ENCODE peak calls at places on chromosome 6, in eight cellular contexts. Z, L, N, H, R, O, X and M are unnamed samples.

GRCh38 chr6:15131234-15132195 is 114.4 kb upstream of the JARID2 start:
- DNase-seq in Z (no peak), L (no peak), N (no peak), H (no peak), R (no peak), O (no peak), X (no peak), M (peak; percentile 39)

GRCh38 chr6:18412073-18412472 is 24.9 kb downstream of the RNF144B start:
- DNase-seq in Z (peak; percentile 29), L (no peak), N (no peak), H (no peak), R (no peak), O (no peak), X (no peak), M (no peak)

GRCh38 chr6:42915737-42916136 is at the start of gene PTCRA:
- DNase-seq in Z (peak; percentile 84), L (no peak), N (no peak), H (peak; percentile 55), R (no peak), O (no peak), X (no peak), M (no peak)

GRCh38 chr6:82006027-82006738 is 241.4 kb downstream of the IBTK start:
- DNase-seq in Z (peak; percentile 24), L (no peak), N (no peak), H (peak; percentile 24), R (no peak), O (peak; percentile 57), X (no peak), M (no peak)

GRCh38 chr6:51077967-51078518 is 259.4 kb downstream of the TFAP2B start:
- DNase-seq in Z (no peak), L (no peak), N (no peak), H (no peak), R (no peak), O (no peak), X (no peak), M (no peak)

GRCh38 chr6:150667977-150668716 is 68.5 kb downstream of the PLEKHG1 start:
- DNase-seq in Z (no peak), L (peak; percentile 93), N (peak; percentile 91), H (no peak), R (peak; percentile 80), O (peak; percentile 86), X (peak; percentile 30), M (peak; percentile 88)

GRCh38 chr6:43274916-43275597 is 23.0 kb upstream of the SLC22A7 start:
- DNase-seq in Z (no peak), L (no peak), N (no peak), H (no peak), R (no peak), O (peak; percentile 67), X (no peak), M (no peak)

GRCh38 chr6:124958759-124959354 is 3.4 kb upstream of the RNF217 start:
- DNase-seq in Z (no peak), L (no peak), N (no peak), H (no peak), R (no peak), O (no peak), X (no peak), M (no peak)

GRCh38 chr6:4920914-4921410 is 82.9 kb downstream of the RPP40 start:
- DNase-seq in Z (no peak), L (no peak), N (no peak), H (no peak), R (no peak), O (no peak), X (no peak), M (no peak)

GRCh38 chr6:35602133-35602946 is 86.4 kb downstream of the FKBP5 start:
- DNase-seq in Z (no peak), L (no peak), N (no peak), H (peak; percentile 6), R (peak; percentile 48), O (peak; percentile 35), X (no peak), M (no peak)

GRCh38 chr6:155170519-155170918 is 93.3 kb upstream of the CLDN20 start:
- DNase-seq in Z (no peak), L (no peak), N (no peak), H (no peak), R (no peak), O (no peak), X (no peak), M (no peak)

GRCh38 chr6:2426561-2427340 is 181.3 kb upstream of the GMDS start:
- DNase-seq in Z (no peak), L (no peak), N (no peak), H (no peak), R (no peak), O (no peak), X (no peak), M (no peak)

GRCh38 chr6:89485320-89485719 is 52.4 kb downstream of the ANKRD6 start:
- DNase-seq in Z (no peak), L (no peak), N (no peak), H (no peak), R (no peak), O (no peak), X (no peak), M (no peak)

DNA sequence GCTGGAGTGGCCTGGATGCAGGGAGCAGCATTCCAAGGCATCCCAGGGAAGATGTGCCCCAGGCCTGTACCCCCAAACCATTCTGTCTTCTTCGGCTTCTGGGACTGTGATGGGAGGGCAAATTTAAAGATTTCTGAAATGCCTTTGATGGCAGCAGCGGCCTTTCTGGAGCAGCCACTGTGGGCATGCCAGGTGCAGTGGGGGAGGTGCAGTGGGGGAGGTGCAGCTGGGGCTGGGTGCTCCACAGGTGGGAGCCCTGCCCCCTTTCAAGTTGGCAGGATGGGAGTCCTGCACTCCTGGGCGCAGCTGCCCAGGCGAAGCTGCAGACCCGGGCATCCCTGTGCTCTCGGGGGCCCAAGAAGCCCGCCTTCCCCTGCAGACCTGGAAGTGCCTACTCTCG is 293.5 kb upstream of the MOCS1 start:
- DNase-seq in Z (no peak), L (no peak), N (no peak), H (no peak), R (no peak), O (no peak), X (no peak), M (no peak)
- TF ChIP-seq CTCF in Z (no peak), L (no peak), N (no peak), H (no peak), R (no peak), O (no peak), X (no peak), M (no peak)

DNA sequence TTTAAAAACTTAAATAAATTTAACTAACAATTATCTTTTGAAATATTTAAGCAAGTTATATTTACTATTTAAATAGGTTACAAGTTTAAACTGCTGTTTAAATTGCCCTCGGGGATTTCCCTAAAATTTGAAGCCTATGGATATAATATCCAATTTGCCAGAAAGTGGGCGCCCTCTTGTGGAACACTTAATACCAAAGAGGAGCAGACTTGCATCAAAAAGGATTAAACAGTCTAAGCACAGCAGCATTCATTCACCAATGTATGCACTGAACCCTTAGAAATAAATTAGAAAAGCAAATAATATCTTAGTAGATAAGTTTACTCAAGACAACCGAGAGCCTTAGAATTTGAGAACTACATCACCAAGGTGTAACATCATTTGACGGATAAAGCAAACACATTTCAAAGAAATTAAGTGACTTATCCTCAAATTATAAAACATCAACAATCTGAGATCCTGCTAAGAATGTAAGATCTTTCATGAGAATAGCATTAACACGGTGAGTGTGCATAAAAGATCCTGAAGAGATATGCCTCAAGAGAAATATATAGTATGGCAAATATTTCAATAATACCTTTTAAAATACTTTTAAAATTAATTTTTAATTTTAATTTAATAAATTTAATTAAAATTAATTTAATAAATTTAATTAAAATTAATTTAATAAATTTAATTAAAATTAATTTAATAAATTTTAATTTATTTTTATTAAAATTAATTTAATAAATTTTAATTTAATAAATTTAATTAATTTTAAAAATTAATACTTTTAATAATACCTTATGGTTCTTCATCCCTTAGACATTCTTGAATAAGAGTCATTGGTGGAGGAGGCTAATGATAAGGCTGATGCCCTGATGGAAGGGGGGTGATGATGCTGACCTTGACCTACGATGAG is 11.5 kb upstream of the MEP1A start:
- DNase-seq in Z (peak; percentile 72), L (no peak), N (no peak), H (peak; percentile 9), R (peak; percentile 39), O (peak; percentile 67), X (peak; percentile 50), M (no peak)
- TF ChIP-seq CTCF in Z (peak; percentile 98), L (peak; percentile 55), N (peak; percentile 76), H (peak; percentile 68), R (peak; percentile 80), O (peak; percentile 76), X (peak; percentile 90), M (peak; percentile 74)

GRCh38 chr6:132962936-132963579 is 148.7 kb downstream of the RPS12 start:
- DNase-seq in Z (peak; percentile 58), L (peak; percentile 67), N (peak; percentile 60), H (no peak), R (peak; percentile 73), O (peak; percentile 79), X (peak; percentile 65), M (peak; percentile 29)

GRCh38 chr6:132964101-132964867 is 149.9 kb downstream of the RPS12 start:
- DNase-seq in Z (no peak), L (no peak), N (no peak), H (peak; percentile 54), R (no peak), O (peak; percentile 77), X (no peak), M (no peak)

GRCh38 chr6:132961610-132962009 is 147.2 kb downstream of the RPS12 start:
- DNase-seq in Z (peak; percentile 2), L (no peak), N (no peak), H (no peak), R (no peak), O (peak; percentile 10), X (no peak), M (no peak)

GRCh38 chr6:132967871-132968270 is 153.5 kb downstream of the RPS12 start:
- DNase-seq in Z (no peak), L (no peak), N (no peak), H (no peak), R (no peak), O (no peak), X (no peak), M (no peak)

GRCh38 chr6:132964868-132965382 is 150.6 kb downstream of the RPS12 start:
- DNase-seq in Z (no peak), L (no peak), N (no peak), H (no peak), R (no peak), O (no peak), X (no peak), M (no peak)
- TF ChIP-seq CTCF in Z (no peak), L (no peak), N (no peak), H (no peak), R (no peak), O (no peak), X (no peak), M (no peak)

GRCh38 chr6:3428247-3428646 is 28.6 kb downstream of the SLC22A23 start:
- DNase-seq in Z (no peak), L (no peak), N (no peak), H (no peak), R (no peak), O (no peak), X (no peak), M (no peak)

GRCh38 chr6:3427740-3428085 is 29.1 kb downstream of the SLC22A23 start:
- DNase-seq in Z (no peak), L (no peak), N (peak; percentile 27), H (no peak), R (no peak), O (no peak), X (no peak), M (no peak)

GRCh38 chr6:3426817-3427739 is 29.8 kb downstream of the SLC22A23 start:
- DNase-seq in Z (no peak), L (no peak), N (no peak), H (no peak), R (no peak), O (no peak), X (no peak), M (no peak)

GRCh38 chr6:3426091-3426780 is 30.6 kb downstream of the SLC22A23 start:
- DNase-seq in Z (no peak), L (no peak), N (no peak), H (no peak), R (peak; percentile 66), O (no peak), X (no peak), M (no peak)

GRCh38 chr6:3428700-3429099 is 28.1 kb downstream of the SLC22A23 start:
- DNase-seq in Z (no peak), L (no peak), N (no peak), H (no peak), R (no peak), O (no peak), X (no peak), M (no peak)
- TF ChIP-seq CTCF in Z (no peak), L (no peak), N (no peak), H (no peak), R (no peak), O (no peak), X (no peak), M (no peak)